ENCODE peak calls at places on chromosomes 11 and 22, in seven cellular contexts. B is spleen, U is pancreas, P is transverse colon, S is aorta, Q is upper lobe of left lung, J is GM23248. R is an unnamed sample. For H3K4me1, the result is how much of the 10 kb centered on the place peaks cover.

GRCh38 chr22:23083315-23084021 is 13.1 kb downstream of the GNAZ start:
- DNase-seq in J (no peak), P (no peak), Q (peak), S (no peak), U (no peak), B (no peak), R (no peak)

GRCh38 chr11:118917488-118918127 is 8.1 kb downstream of the BCL9L start:
- DNase-seq in P (peak), S (no peak), U (no peak), B (peak), Q (peak), J (peak), R (no peak)

GRCh38 chr11:65571940-65572339 is 398 bp upstream of the FAM89B start:
- DNase-seq in J (peak), B (no peak), P (peak), U (no peak), Q (no peak), S (no peak), R (peak)

GRCh38 chr22:50185384-50186087 is at the start of gene TRABD:
- DNase-seq in Q (peak), J (peak), U (peak), B (peak), P (peak), S (peak), R (peak)

GRCh38 chr22:27318516-27318915 is 483.0 kb downstream of the MN1 start:
- DNase-seq in P (peak), U (no peak), B (no peak), Q (no peak), S (peak), J (peak), R (no peak)

GRCh38 chr22:30948930-30949342 is 19.6 kb downstream of the MORC2 start:
- DNase-seq in Q (no peak), U (no peak), P (no peak), S (no peak), B (no peak), J (peak), R (no peak)

GRCh38 chr11:131549099-131549498 is 178.7 kb downstream of the NTM start:
- DNase-seq in S (no peak), J (no peak), U (no peak), P (no peak), Q (no peak), B (no peak), R (no peak)

GRCh38 chr22:48957311-48957986 is 870.2 kb downstream of the BRD1 start:
- DNase-seq in B (peak), P (peak), U (peak), J (no peak), Q (peak), S (peak), R (peak)

GRCh38 chr11:952406-953385 is 27.0 kb downstream of the AP2A2 start:
- DNase-seq in Q (no peak), S (no peak), U (no peak), P (peak), J (peak), B (no peak), R (peak)

GRCh38 chr11:2472428-2473186 is 27.8 kb downstream of the KCNQ1 start:
- DNase-seq in U (no peak), P (no peak), S (no peak), B (no peak), Q (no peak), J (no peak), R (peak)

GRCh38 chr11:64058494-64058893 is 22.8 kb downstream of the FLRT1 start:
- DNase-seq in P (peak), J (no peak), Q (peak), U (no peak), B (peak), S (no peak), R (no peak)

GRCh38 chr11:32884770-32885384 is 7.7 kb upstream of the QSER1 start:
- DNase-seq in B (no peak), U (no peak), Q (no peak), S (no peak), J (peak), P (no peak), R (no peak)

GRCh38 chr22:39502789-39503464 is 837 bp downstream of the MIEF1 start:
- DNase-seq in Q (no peak), U (no peak), S (no peak), B (no peak), J (peak), P (no peak), R (no peak)

GRCh38 chr11:121194731-121195596 is 93.9 kb downstream of the TECTA start:
- DNase-seq in J (peak), U (no peak), S (no peak), P (peak), B (no peak), Q (no peak), R (peak)

GRCh38 chr11:36793542-36793926 is 195.5 kb upstream of the RAG2 start:
- DNase-seq in Q (no peak), S (no peak), P (no peak), B (no peak), U (no peak), J (peak), R (no peak)

GRCh38 chr11:47466701-47467250 is 17.8 kb upstream of the RAPSN start:
- DNase-seq in B (peak), Q (no peak), J (peak), P (peak), S (peak), U (peak), R (peak)

GRCh38 chr11:134236834-134237556 is 12.5 kb downstream of the VPS26B start:
- DNase-seq in B (no peak), U (no peak), S (no peak), P (no peak), J (peak), Q (no peak), R (no peak)

GRCh38 chr11:15370774-15371173 is 256.1 kb downstream of the INSC start:
- DNase-seq in Q (no peak), U (no peak), S (no peak), B (no peak), J (no peak), P (no peak), R (no peak)

GRCh38 chr22:28188480-28188879 is 269.4 kb upstream of the PITPNB start:
- DNase-seq in U (no peak), Q (no peak), J (no peak), S (no peak), B (no peak), P (no peak), R (no peak)

GRCh38 chr11:10584071-10584501 is 15.6 kb upstream of the LYVE1 start:
- DNase-seq in U (no peak), J (no peak), Q (no peak), S (no peak), P (no peak), B (no peak), R (no peak)

GRCh38 chr22:39343259-39344045 is 6.3 kb upstream of the SYNGR1 start:
- DNase-seq in U (no peak), B (no peak), J (peak), Q (no peak), P (peak), S (peak), R (peak)

GRCh38 chr11:69683764-69684333 is 8.7 kb upstream of the LTO1 start:
- DNase-seq in S (peak), J (peak), B (peak), Q (no peak), U (peak), P (peak), R (peak)

DNA sequence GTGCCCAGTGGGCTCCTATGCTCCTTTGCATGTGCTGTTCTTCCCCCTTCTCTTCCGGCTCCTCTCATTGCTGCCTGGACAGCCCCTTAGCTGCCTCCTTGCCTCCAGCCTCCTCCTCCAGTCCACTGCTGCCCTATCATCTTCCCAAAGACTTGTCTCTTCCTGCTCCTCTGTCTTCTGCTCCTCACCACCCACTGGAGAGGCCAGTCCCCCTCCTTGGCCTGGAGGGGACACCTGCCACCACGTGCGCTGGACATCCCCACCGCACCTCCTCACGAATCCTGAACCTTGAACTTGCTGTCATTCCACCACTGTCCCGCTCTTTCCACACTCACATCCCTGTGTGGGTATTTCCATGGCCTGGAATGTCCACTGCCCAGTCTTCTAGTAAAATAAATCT is 49.8 kb downstream of the MICAL2 start:
- DNase-seq in B (no peak), P (no peak), J (no peak), U (no peak), S (no peak), Q (peak), R (no peak)
- H3K4me1 ChIP-seq in B (under half), P (half or more), J (half or more), U (under half), S (under half), Q (half or more), R (under half)

GRCh38 chr11:34623463-34623862 is 2.6 kb downstream of the EHF start:
- DNase-seq in P (no peak), B (no peak), U (no peak), Q (no peak), J (no peak), S (no peak), R (no peak)
- H3K4me3 ChIP-seq in P (peak), B (no peak), U (peak), Q (peak), J (no peak), S (no peak), R (peak)

GRCh38 chr22:35835267-35835997 is 117.8 kb downstream of the APOL5 start:
- DNase-seq in J (peak), B (no peak), S (no peak), U (no peak), Q (no peak), P (no peak), R (no peak)

GRCh38 chr22:35834080-35834479 is 116.4 kb downstream of the APOL5 start:
- DNase-seq in S (no peak), P (no peak), B (no peak), J (no peak), Q (no peak), U (no peak), R (no peak)

GRCh38 chr22:35835998-35836691 is 118.5 kb downstream of the APOL5 start:
- DNase-seq in B (no peak), U (no peak), Q (no peak), P (peak), J (peak), S (no peak), R (peak)

GRCh38 chr22:35830305-35830704 is 112.6 kb downstream of the APOL5 start:
- DNase-seq in B (no peak), S (no peak), Q (no peak), U (no peak), J (no peak), P (no peak), R (no peak)
- H3K4me1 ChIP-seq in B (under half), S (under half), Q (under half), U (under half), J (under half), P (under half), R (under half)

DNA sequence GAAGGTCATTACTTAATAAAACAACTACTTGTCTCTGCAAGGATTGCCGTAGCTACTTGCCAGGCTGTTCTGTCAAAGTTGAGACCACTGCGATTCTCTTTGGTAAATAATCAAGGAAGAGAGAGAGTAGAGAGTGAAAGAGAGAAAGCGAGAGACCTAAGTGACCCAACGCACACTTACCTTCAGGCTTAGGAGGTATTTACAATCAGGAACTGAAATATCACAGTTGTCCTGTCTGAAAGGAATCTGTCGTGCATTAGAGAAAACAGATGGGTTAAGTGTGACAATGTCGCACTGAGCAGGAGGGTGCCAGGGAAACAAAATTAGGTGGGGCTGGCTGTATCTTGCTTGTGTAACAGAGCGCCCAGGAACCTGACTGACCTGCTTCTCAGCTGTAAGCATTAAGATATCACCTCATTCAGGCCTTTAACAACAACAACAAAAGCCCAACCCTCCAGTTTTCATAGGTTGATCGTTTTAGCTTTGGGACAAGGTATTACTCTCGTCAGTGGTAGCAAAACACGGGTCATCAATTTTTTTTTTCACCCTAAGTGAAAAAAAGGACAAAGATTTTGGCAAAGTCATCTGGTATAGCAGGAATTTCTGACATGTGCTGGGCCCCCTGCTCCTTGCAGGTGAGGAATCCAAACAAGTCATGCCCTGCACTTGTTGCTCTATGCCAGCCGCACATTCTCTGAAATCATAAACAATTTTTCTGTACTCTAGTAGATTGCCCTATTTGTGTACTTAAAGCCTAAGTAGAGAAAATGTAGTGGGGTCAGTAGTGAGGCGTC is at the start of gene MUC15:
- DNase-seq in P (no peak), Q (no peak), U (no peak), B (no peak), S (no peak), J (no peak), R (no peak)
- H3K4me3 ChIP-seq in P (no peak), Q (peak), U (peak), B (no peak), S (no peak), J (no peak), R (no peak)

GRCh38 chr11:86143429-86144030 is 74.6 kb upstream of the PICALM start:
- DNase-seq in S (no peak), Q (no peak), J (no peak), U (no peak), P (no peak), B (no peak), R (no peak)
- H3K4me1 ChIP-seq in S (under half), Q (under half), J (under half), U (under half), P (under half), B (under half), R (under half)